ENCODE peak calls at places on chromosome 4, in six cellular contexts. A is breast epithelium; K is CD4-positive, CD25-positive, alpha-beta regulatory T cell; Q is stomach; V is right atrium auricular region; E is spleen. D is an unnamed sample.

GRCh38 chr4:92969650-92970370 is 666.0 kb downstream of the GRID2 start:
- DNase-seq in E (no peak), K (no peak), Q (no peak), V (no peak), A (no peak), D (no peak)

GRCh38 chr4:1449475-1449832 is 43.2 kb upstream of the NKX1-1 start:
- DNase-seq in K (no peak), A (no peak), Q (peak), E (no peak), V (no peak), D (no peak)

GRCh38 chr4:98653890-98654867 is 4.2 kb downstream of the TSPAN5 start:
- DNase-seq in Q (no peak), V (no peak), K (no peak), E (no peak), A (no peak), D (no peak)

GRCh38 chr4:145061325-145061920 is 36.6 kb downstream of the ANAPC10 start:
- DNase-seq in E (no peak), V (no peak), A (no peak), Q (no peak), K (peak), D (peak)

GRCh38 chr4:18318682-18319410 is 297.3 kb upstream of the LCORL start:
- DNase-seq in Q (peak), K (no peak), A (no peak), E (no peak), V (peak), D (no peak)

GRCh38 chr4:120156115-120156718 is 89.6 kb upstream of the MAD2L1 start:
- DNase-seq in A (no peak), K (peak), V (no peak), Q (no peak), E (no peak), D (peak)

GRCh38 chr4:71206763-71207162 is 132.1 kb upstream of the SLC4A4 start:
- DNase-seq in A (no peak), E (no peak), Q (no peak), V (no peak), K (no peak), D (no peak)

GRCh38 chr4:13910556-13910955 is 283.0 kb upstream of the BOD1L1 start:
- DNase-seq in Q (no peak), A (no peak), V (no peak), K (no peak), E (no peak), D (no peak)

GRCh38 chr4:157655101-157655818 is 434.7 kb downstream of the GRIA2 start:
- DNase-seq in E (no peak), V (no peak), K (no peak), Q (no peak), A (no peak), D (no peak)

GRCh38 chr4:5751918-5752802 is 41.2 kb downstream of the EVC start:
- DNase-seq in K (no peak), Q (no peak), A (no peak), V (peak), E (no peak), D (no peak)

GRCh38 chr4:16045687-16046086 is 38.1 kb downstream of the PROM1 start:
- DNase-seq in K (no peak), Q (no peak), E (no peak), A (no peak), V (no peak), D (no peak)

GRCh38 chr4:67052981-67053380 is 492.3 kb downstream of the CENPC start:
- DNase-seq in E (no peak), Q (no peak), V (no peak), K (no peak), A (no peak), D (no peak)

GRCh38 chr4:128524311-128524710 is 236.7 kb upstream of the PGRMC2 start:
- DNase-seq in Q (peak), A (no peak), K (no peak), V (no peak), E (no peak), D (no peak)

GRCh38 chr4:109803924-109804571 is 2.2 kb upstream of the CFI start:
- DNase-seq in K (peak), V (no peak), Q (no peak), E (no peak), A (no peak), D (no peak)

GRCh38 chr4:77804471-77804870 is 14.7 kb downstream of the CNOT6L start:
- DNase-seq in Q (no peak), V (no peak), E (no peak), K (no peak), A (no peak), D (no peak)

GRCh38 chr4:71294301-71294700 is 44.5 kb upstream of the SLC4A4 start:
- DNase-seq in V (no peak), A (no peak), E (no peak), K (no peak), Q (no peak), D (no peak)

GRCh38 chr4:83629945-83630684 is 94.2 kb downstream of the GPAT3 start:
- DNase-seq in A (no peak), E (no peak), Q (peak), V (no peak), K (no peak), D (peak)

GRCh38 chr4:152118819-152119553 is 358.2 kb upstream of the GATB start:
- DNase-seq in E (no peak), Q (no peak), V (no peak), K (no peak), A (no peak), D (no peak)

GRCh38 chr4:76194325-76194724 is 19.3 kb downstream of the SCARB2 start:
- DNase-seq in A (no peak), Q (no peak), V (no peak), E (no peak), K (no peak), D (no peak)

GRCh38 chr4:152780267-152780811 is 585 bp downstream of the ARFIP1 start:
- DNase-seq in Q (no peak), E (no peak), K (no peak), V (no peak), A (no peak), D (no peak)

GRCh38 chr4:169359961-169360360 is 89.2 kb upstream of the SH3RF1 start:
- DNase-seq in E (no peak), A (no peak), V (no peak), Q (no peak), K (no peak), D (no peak)

GRCh38 chr4:75990129-75990528 is 616 bp downstream of the SDAD1 start:
- DNase-seq in A (no peak), K (no peak), E (no peak), V (no peak), Q (no peak), D (no peak)

GRCh38 chr4:153154010-153154975 is 50.0 kb upstream of the TRIM2 start:
- DNase-seq in V (no peak), K (peak), Q (peak), A (no peak), E (no peak), D (peak)

GRCh38 chr4:112731715-112732114 is 94.8 kb downstream of the LARP7 start:
- DNase-seq in Q (no peak), V (no peak), E (no peak), K (no peak), A (no peak), D (no peak)

GRCh38 chr4:146333187-146333894 is 119.0 kb downstream of the REELD1 start:
- DNase-seq in E (no peak), A (no peak), Q (no peak), K (no peak), V (no peak), D (peak)

GRCh38 chr4:30656828-30657227 is 63.3 kb upstream of the PCDH7 start:
- DNase-seq in Q (no peak), V (no peak), K (no peak), E (no peak), A (no peak), D (no peak)

GRCh38 chr4:6855692-6856297 is 53.8 kb upstream of the TBC1D14 start:
- DNase-seq in V (no peak), E (no peak), A (no peak), K (peak), Q (no peak), D (peak)

GRCh38 chr4:138789796-138790195 is 225.8 kb upstream of the NOCT start:
- DNase-seq in Q (no peak), V (no peak), E (no peak), K (no peak), A (no peak), D (no peak)

GRCh38 chr4:6715704-6716017 is 313 bp upstream of the BLOC1S4 start:
- DNase-seq in E (no peak), K (no peak), A (no peak), V (no peak), Q (no peak), D (no peak)

DNA sequence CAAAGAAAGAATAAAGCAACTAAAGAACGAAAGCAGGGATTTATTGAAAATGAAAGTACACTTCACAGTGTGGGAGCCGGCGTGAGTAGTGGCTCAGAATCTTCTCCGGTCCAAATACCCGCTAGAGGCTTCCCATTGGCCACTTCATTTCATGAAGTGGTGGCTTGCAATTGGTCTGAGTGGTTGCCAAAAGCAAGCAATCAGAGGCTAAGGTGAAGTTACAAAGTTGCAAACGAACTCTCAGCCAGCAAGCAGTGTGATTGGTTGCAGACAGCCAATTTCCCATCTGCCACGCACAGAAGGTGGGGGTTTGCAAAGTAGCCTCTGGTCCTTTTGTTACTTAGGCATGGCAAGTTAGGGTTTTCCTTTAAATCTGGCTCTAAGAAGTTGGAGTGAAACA is 6.7 kb upstream of the CLOCK start:
- DNase-seq in E (no peak), A (no peak), K (no peak), V (no peak), Q (peak), D (no peak)
- H3K4me3 ChIP-seq in E (peak), A (peak), K (no peak), V (peak), Q (peak), D (no peak)

GRCh38 chr4:40515398-40516293 is 114.0 kb downstream of the RBM47 start:
- DNase-seq in K (no peak), Q (peak), V (peak), A (no peak), E (no peak), D (no peak)

GRCh38 chr4:40514409-40515025 is 115.1 kb downstream of the RBM47 start:
- DNase-seq in Q (peak), E (no peak), A (no peak), K (no peak), V (no peak), D (no peak)

GRCh38 chr4:40516651-40517050 is 113.0 kb downstream of the RBM47 start:
- DNase-seq in K (no peak), A (no peak), V (no peak), E (no peak), Q (peak), D (no peak)

GRCh38 chr4:40511017-40511614 is 118.5 kb downstream of the RBM47 start:
- DNase-seq in V (no peak), A (no peak), Q (peak), E (no peak), K (no peak), D (no peak)

GRCh38 chr4:40515037-40515397 is 114.6 kb downstream of the RBM47 start:
- DNase-seq in V (no peak), K (no peak), A (no peak), E (no peak), Q (peak), D (no peak)
- H3K4me3 ChIP-seq in V (no peak), K (no peak), A (peak), E (no peak), Q (peak), D (no peak)

GRCh38 chr4:176755624-176756023 is 37.1 kb downstream of the VEGFC start:
- DNase-seq in E (no peak), A (no peak), Q (no peak), V (no peak), K (no peak), D (no peak)
- H3K4me3 ChIP-seq in E (no peak), A (no peak), Q (no peak), V (no peak), K (no peak), D (no peak)

GRCh38 chr4:107258359-107258758 is 222.2 kb upstream of the DKK2 start:
- DNase-seq in K (no peak), A (no peak), V (no peak), E (no peak), Q (no peak), D (no peak)
- H3K4me3 ChIP-seq in K (no peak), A (no peak), V (no peak), E (no peak), Q (no peak), D (no peak)

GRCh38 chr4:88458091-88458740 is 1.3 kb downstream of the HERC5 start:
- DNase-seq in K (no peak), V (no peak), A (no peak), Q (no peak), E (no peak), D (no peak)
- H3K4me3 ChIP-seq in K (peak), V (peak), A (peak), Q (peak), E (peak), D (no peak)

DNA sequence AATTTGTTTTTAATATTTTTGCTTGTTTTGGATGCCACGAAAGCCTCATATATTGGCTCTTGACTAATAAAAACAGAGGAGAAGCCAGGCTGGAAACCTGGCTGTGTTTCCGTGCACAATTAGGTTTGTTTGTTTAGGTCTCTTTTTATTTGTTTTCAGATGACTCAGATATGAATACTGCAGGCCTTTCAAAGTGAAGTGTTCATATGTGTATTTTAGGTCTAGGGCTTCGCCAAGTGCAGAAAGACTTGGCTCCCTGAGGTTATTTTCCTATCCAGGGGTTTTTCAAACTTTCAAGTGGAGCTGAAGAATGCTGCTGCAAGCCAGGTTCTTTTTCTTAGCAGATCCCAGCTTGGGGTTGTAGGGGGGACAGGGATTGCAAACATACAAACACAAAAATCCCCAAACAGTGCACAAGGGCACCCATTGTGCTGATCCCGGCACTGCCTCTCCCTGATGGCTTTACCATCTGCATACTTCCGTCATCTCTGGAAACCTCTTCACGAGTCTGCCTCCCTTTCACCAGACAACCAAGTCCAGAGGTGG is 108.4 kb downstream of the SMIM20 start:
- DNase-seq in A (no peak), Q (peak), E (no peak), V (no peak), K (no peak), D (no peak)
- H3K4me3 ChIP-seq in A (no peak), Q (no peak), E (no peak), V (no peak), K (no peak), D (no peak)

D was measured in Jurkat, Clone E6-1.